ENCODE peak calls at places on chromosomes 7 and 10, in five cellular contexts. F is right lobe of liver, W is neural progenitor cell, A is thoracic aorta, K is nephron progenitor cell. E is an unnamed sample.
A peak's percentile ranks its signal among the peaks of the same experiment; 100 is the strongest.

GRCh38 chr10:124230586-124231187 is 137.3 kb upstream of the CHST15 start:
- DNase-seq in F (no peak), W (no peak), A (no peak), K (no peak), E (no peak)

GRCh38 chr7:159105845-159106614 is 38.6 kb downstream of the VIPR2 start:
- DNase-seq in F (peak; percentile 36), W (peak; percentile 81), A (no peak), K (no peak), E (no peak)

GRCh38 chr7:152565731-152566130 is 110.2 kb downstream of the XRCC2 start:
- DNase-seq in F (no peak), W (no peak), A (no peak), K (no peak), E (no peak)

GRCh38 chr10:121609426-121610380 is 11.5 kb upstream of the FGFR2 start:
- DNase-seq in F (no peak), W (no peak), A (no peak), K (no peak), E (no peak)

GRCh38 chr10:17084989-17085725 is 44.5 kb downstream of the CUBN start:
- DNase-seq in F (no peak), W (no peak), A (no peak), K (no peak), E (no peak)

GRCh38 chr7:84490661-84491060 is 296.1 kb upstream of the SEMA3A start:
- DNase-seq in F (no peak), W (no peak), A (no peak), K (no peak), E (no peak)

GRCh38 chr7:124031919-124032318 is 948 bp downstream of the TMEM229A start:
- DNase-seq in F (no peak), W (peak; percentile 32), A (no peak), K (peak; percentile 20), E (peak; percentile 19)

GRCh38 chr7:2017914-2018785 is 214.6 kb downstream of the MAD1L1 start:
- DNase-seq in F (peak; percentile 45), W (no peak), A (no peak), K (no peak), E (no peak)

GRCh38 chr10:66828957-66829356 is 96.9 kb upstream of the LRRTM3 start:
- DNase-seq in F (no peak), W (no peak), A (no peak), K (no peak), E (no peak)

GRCh38 chr7:95440394-95441038 is 5.7 kb upstream of the PON2 start:
- DNase-seq in F (peak; percentile 81), W (no peak), A (no peak), K (no peak), E (no peak)

GRCh38 chr10:44860811-44861751 is 50.1 kb upstream of the TMEM72 start:
- DNase-seq in F (no peak), W (no peak), A (peak; percentile 22), K (no peak), E (no peak)

GRCh38 chr10:78471723-78472541 is 438.3 kb downstream of the RPS24 start:
- DNase-seq in F (no peak), W (no peak), A (no peak), K (no peak), E (no peak)

GRCh38 chr10:88866454-88866853 is 13.6 kb upstream of the STAMBPL1 start:
- DNase-seq in F (no peak), W (no peak), A (no peak), K (no peak), E (no peak)

GRCh38 chr10:86261933-86262665 is 104.5 kb downstream of the GRID1 start:
- DNase-seq in F (peak; percentile 45), W (peak; percentile 59), A (no peak), K (peak; percentile 26), E (no peak)

GRCh38 chr7:84837405-84837804 is 349.5 kb downstream of the SEMA3D start:
- DNase-seq in F (no peak), W (no peak), A (no peak), K (no peak), E (no peak)

GRCh38 chr10:119412831-119413737 is 129.4 kb downstream of the RGS10 start:
- DNase-seq in F (no peak), W (peak; percentile 30), A (no peak), K (peak; percentile 29), E (no peak)

GRCh38 chr10:86655596-86655995 is 1.2 kb downstream of the OPN4 start:
- DNase-seq in F (no peak), W (no peak), A (no peak), K (no peak), E (no peak)

GRCh38 chr7:157703131-157703530 is 366.3 kb downstream of the DNAJB6 start:
- DNase-seq in F (no peak), W (no peak), A (no peak), K (no peak), E (no peak)

GRCh38 chr7:131225619-131226101 is 102.0 kb upstream of the MKLN1 start:
- DNase-seq in F (peak; percentile 52), W (no peak), A (no peak), K (no peak), E (peak; percentile 28)

GRCh38 chr7:6654113-6654841 is 17.2 kb downstream of the ZNF316 start:
- DNase-seq in F (no peak), W (no peak), A (no peak), K (no peak), E (no peak)

GRCh38 chr7:144820557-144820956 is 15.3 kb downstream of the TPK1 start:
- DNase-seq in F (no peak), W (no peak), A (no peak), K (no peak), E (no peak)

GRCh38 chr10:61142987-61143386 is 199.0 kb upstream of the RHOBTB1 start:
- DNase-seq in F (no peak), W (no peak), A (no peak), K (no peak), E (no peak)

GRCh38 chr10:13104697-13105096 is 4.7 kb downstream of the OPTN start:
- DNase-seq in F (no peak), W (no peak), A (no peak), K (no peak), E (no peak)

GRCh38 chr7:156984209-156984891 is 26.1 kb downstream of the MNX1 start:
- DNase-seq in F (no peak), W (no peak), A (no peak), K (no peak), E (no peak)

GRCh38 chr10:21920633-21921032 is 82.9 kb downstream of the DNAJC1 start:
- DNase-seq in F (no peak), W (no peak), A (no peak), K (no peak), E (no peak)

GRCh38 chr10:62817120-62817762 is 1.1 kb upstream of the EGR2 start:
- DNase-seq in F (peak; percentile 68), W (peak; percentile 61), A (no peak), K (peak; percentile 55), E (peak; percentile 47)

GRCh38 chr7:36291387-36292316 is 98.0 kb upstream of the ANLN start:
- DNase-seq in F (peak; percentile 85), W (peak; percentile 91), A (peak; percentile 69), K (peak; percentile 89), E (peak; percentile 91)

DNA sequence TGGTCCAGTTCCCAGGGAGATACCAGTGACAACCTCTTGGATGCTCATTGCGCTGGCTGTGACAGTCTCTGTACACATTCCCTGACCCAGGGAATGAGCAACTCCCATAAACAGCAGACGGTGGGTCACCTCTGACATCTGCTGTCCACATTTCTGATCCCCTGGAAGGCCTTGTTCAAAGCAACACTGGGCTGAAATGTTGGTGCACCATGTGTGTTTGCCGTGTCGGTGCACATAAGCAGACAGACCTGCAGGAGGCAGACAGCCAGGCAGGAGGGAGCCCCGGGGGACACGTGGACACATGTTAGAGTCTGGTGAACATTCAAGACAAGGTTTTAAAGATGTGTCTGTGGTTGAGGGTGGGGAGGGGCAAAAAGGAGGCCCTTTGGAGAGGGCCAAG is 254.9 kb downstream of the PLXNA4 start:
- DNase-seq in F (no peak), W (peak; percentile 8), A (no peak), K (peak; percentile 39), E (peak; percentile 85)
- TF ChIP-seq CTCF in F (no peak), W (peak; percentile 22), A (no peak), K (peak; percentile 10), E (peak; percentile 42)

DNA sequence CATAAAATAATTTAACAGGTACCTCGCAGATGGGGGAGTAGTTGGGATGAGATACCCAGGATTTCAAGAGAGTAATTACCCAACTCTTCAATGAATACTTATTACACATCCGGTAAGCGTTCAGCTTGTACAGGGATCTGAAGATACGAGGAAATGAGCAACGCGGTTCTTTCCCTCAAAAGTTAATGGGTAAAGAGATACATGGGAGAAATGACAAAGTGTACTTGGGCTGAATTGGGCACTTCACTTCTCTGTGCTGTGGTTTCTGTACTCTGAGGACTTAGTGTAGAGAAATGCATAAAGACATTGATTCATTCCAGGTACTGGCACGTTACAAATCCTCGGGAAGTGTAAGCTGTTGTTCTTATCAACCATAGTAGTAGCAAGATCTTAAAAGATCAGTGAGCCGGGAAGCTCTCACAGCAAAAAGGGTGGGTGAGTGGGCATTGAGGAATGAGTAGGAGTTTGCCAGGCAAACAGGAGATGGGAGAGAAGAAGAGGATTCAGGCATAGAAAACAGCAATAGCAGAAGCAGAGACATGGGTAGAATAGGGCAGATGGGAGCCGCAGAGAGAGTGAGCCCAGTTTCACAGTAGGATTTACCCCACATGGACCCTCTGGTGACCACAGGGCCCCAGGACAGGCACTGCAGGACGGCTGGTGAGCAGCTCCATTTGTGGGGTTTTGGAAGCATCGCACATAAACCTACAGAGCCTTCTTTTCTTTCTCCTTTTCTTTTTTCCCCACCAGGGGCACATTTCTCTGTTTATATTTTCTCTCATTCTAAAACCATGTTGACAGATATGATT is 304.3 kb upstream of the PITRM1 start:
- DNase-seq in F (no peak), W (no peak), A (no peak), K (no peak), E (no peak)
- TF ChIP-seq CTCF in F (no peak), W (no peak), A (no peak), K (no peak), E (peak; percentile 10)

GRCh38 chr7:50376056-50376455 is 71.5 kb downstream of the IKZF1 start:
- DNase-seq in F (no peak), W (no peak), A (no peak), K (no peak), E (no peak)

GRCh38 chr7:50382455-50382854 is 67.7 kb downstream of the FIGNL1 start:
- DNase-seq in F (no peak), W (no peak), A (no peak), K (no peak), E (no peak)

GRCh38 chr7:50379539-50379938 is 70.6 kb downstream of the FIGNL1 start:
- DNase-seq in F (no peak), W (no peak), A (no peak), K (no peak), E (no peak)

GRCh38 chr7:50377356-50377755 is 72.8 kb downstream of the FIGNL1 start:
- DNase-seq in F (no peak), W (no peak), A (no peak), K (no peak), E (no peak)

GRCh38 chr7:50379082-50379481 is 71.1 kb downstream of the FIGNL1 start:
- DNase-seq in F (no peak), W (peak; percentile 34), A (no peak), K (no peak), E (no peak)
- TF ChIP-seq CTCF in F (no peak), W (no peak), A (no peak), K (no peak), E (no peak)

GRCh38 chr7:142320883-142321282 is 63.0 kb upstream of the PRSS58 start:
- DNase-seq in F (no peak), W (no peak), A (no peak), K (no peak), E (no peak)

GRCh38 chr7:142323706-142324105 is 65.8 kb upstream of the PRSS58 start:
- DNase-seq in F (no peak), W (peak; percentile 82), A (no peak), K (peak; percentile 79), E (peak; percentile 91)

GRCh38 chr7:142321391-142321790 is 63.5 kb upstream of the PRSS58 start:
- DNase-seq in F (no peak), W (no peak), A (no peak), K (no peak), E (no peak)

GRCh38 chr7:142319970-142320369 is 62.1 kb upstream of the PRSS58 start:
- DNase-seq in F (no peak), W (no peak), A (no peak), K (peak; percentile 23), E (peak; percentile 65)
- TF ChIP-seq CTCF in F (no peak), W (peak; percentile 64), A (no peak), K (peak; percentile 29), E (peak; percentile 56)